ENCODE peak calls at places on chromosomes 1 and 21, in nine cellular contexts. Z is left ventricle myocardium inferior, F is right lobe of liver, U is DND-41, T is Caco-2, E is heart right ventricle, D is A549, M is PC-3, V is breast epithelium. W is an unnamed sample.

GRCh38 chr21:45982256-45982757 is 737 bp downstream of the COL6A1 start:
- DNase-seq in Z (no peak), F (no peak), U (no peak), T (no peak), E (peak; percentile 36), D (no peak), M (peak; percentile 18), V (peak; percentile 47), W (peak; percentile 49)

GRCh38 chr1:175597969-175598765 is 145.2 kb downstream of the TNR start:
- DNase-seq in Z (no peak), F (no peak), U (no peak), T (no peak), E (no peak), D (no peak), M (peak; percentile 15), V (no peak), W (no peak)

GRCh38 chr1:121519042-121519755 is 334.4 kb downstream of the SRGAP2C start:
- DNase-seq in Z (peak; percentile 41), F (peak; percentile 95), U (peak; percentile 90), T (no peak), E (peak; percentile 53), D (peak; percentile 70), M (peak; percentile 39), V (no peak), W (peak; percentile 69)

GRCh38 chr1:65330822-65331221 is 21.5 kb downstream of the DNAJC6 start:
- DNase-seq in Z (no peak), F (no peak), U (no peak), T (no peak), E (no peak), D (no peak), M (no peak), V (no peak), W (no peak)

GRCh38 chr1:40315795-40316594 is 1.1 kb downstream of the COL9A2 start:
- DNase-seq in Z (no peak), F (no peak), U (no peak), T (no peak), E (no peak), D (no peak), M (no peak), V (no peak), W (peak; percentile 53)

GRCh38 chr1:164786980-164787833 is 228.2 kb downstream of the PBX1 start:
- DNase-seq in Z (peak; percentile 82), F (peak; percentile 78), U (peak; percentile 64), T (peak; percentile 86), E (peak; percentile 78), D (peak; percentile 85), M (peak; percentile 93), V (peak; percentile 80), W (peak; percentile 87)

GRCh38 chr1:228092342-228093049 is 10.0 kb downstream of the ARF1 start:
- DNase-seq in Z (no peak), F (no peak), U (peak; percentile 2), T (no peak), E (no peak), D (no peak), M (no peak), V (no peak), W (no peak)

GRCh38 chr1:91731815-91732214 is 154.1 kb downstream of the TGFBR3 start:
- DNase-seq in Z (no peak), F (no peak), U (no peak), T (no peak), E (no peak), D (no peak), M (peak; percentile 71), V (no peak), W (no peak)

GRCh38 chr1:90613371-90613770 is 103.7 kb downstream of the BARHL2 start:
- DNase-seq in Z (no peak), F (no peak), U (no peak), T (no peak), E (no peak), D (no peak), M (no peak), V (no peak), W (no peak)

GRCh38 chr1:216531308-216532239 is 108.3 kb upstream of the USH2A start:
- DNase-seq in Z (no peak), F (peak; percentile 49), U (no peak), T (no peak), E (no peak), D (no peak), M (peak; percentile 46), V (no peak), W (no peak)

GRCh38 chr1:223110963-223111362 is 32.1 kb downstream of the TLR5 start:
- DNase-seq in Z (no peak), F (no peak), U (no peak), T (no peak), E (no peak), D (no peak), M (no peak), V (no peak), W (no peak)

GRCh38 chr21:35338281-35338680 is 289.2 kb upstream of the RUNX1 start:
- DNase-seq in Z (no peak), F (no peak), U (no peak), T (no peak), E (no peak), D (no peak), M (no peak), V (no peak), W (no peak)

GRCh38 chr1:78432016-78432415 is 58.8 kb upstream of the PTGFR start:
- DNase-seq in Z (no peak), F (no peak), U (no peak), T (no peak), E (no peak), D (no peak), M (no peak), V (no peak), W (no peak)

GRCh38 chr1:107724648-107725047 is 240.3 kb downstream of the VAV3 start:
- DNase-seq in Z (no peak), F (no peak), U (no peak), T (no peak), E (no peak), D (no peak), M (peak; percentile 22), V (no peak), W (no peak)

GRCh38 chr1:98103617-98104284 is 182.9 kb upstream of the DPYD start:
- DNase-seq in Z (no peak), F (no peak), U (no peak), T (peak; percentile 1), E (no peak), D (peak; percentile 28), M (peak; percentile 23), V (no peak), W (no peak)

GRCh38 chr1:98099501-98099900 is 178.7 kb upstream of the DPYD start:
- DNase-seq in Z (no peak), F (no peak), U (no peak), T (no peak), E (no peak), D (no peak), M (no peak), V (no peak), W (no peak)

GRCh38 chr1:98102369-98103030 is 181.7 kb upstream of the DPYD start:
- DNase-seq in Z (no peak), F (no peak), U (no peak), T (no peak), E (no peak), D (no peak), M (peak; percentile 44), V (no peak), W (no peak)

GRCh38 chr1:98098473-98098872 is 177.6 kb upstream of the DPYD start:
- DNase-seq in Z (no peak), F (no peak), U (no peak), T (no peak), E (no peak), D (no peak), M (no peak), V (no peak), W (no peak)

GRCh38 chr1:98101364-98101763 is 180.5 kb upstream of the DPYD start:
- DNase-seq in Z (no peak), F (no peak), U (no peak), T (no peak), E (no peak), D (no peak), M (no peak), V (no peak), W (no peak)
- H3K4me1 ChIP-seq in Z (no peaks in the 10 kb centered on the region), F (no peaks in the 10 kb centered on the region), U (peaks cover 5% of the 10 kb centered on the region), T (peaks cover 5% of the 10 kb centered on the region), E (no peaks in the 10 kb centered on the region), D (peaks cover 20% of the 10 kb centered on the region), M (peaks cover 27% of the 10 kb centered on the region), V (no peaks in the 10 kb centered on the region), W (no peaks in the 10 kb centered on the region)

GRCh38 chr1:97366986-97367385 is 553.8 kb downstream of the DPYD start:
- DNase-seq in Z (no peak), F (no peak), U (no peak), T (no peak), E (no peak), D (no peak), M (no peak), V (no peak), W (no peak)

GRCh38 chr1:97368296-97368695 is 552.5 kb downstream of the DPYD start:
- DNase-seq in Z (no peak), F (no peak), U (no peak), T (no peak), E (no peak), D (no peak), M (no peak), V (no peak), W (no peak)

GRCh38 chr1:97364086-97364485 is 556.7 kb downstream of the DPYD start:
- DNase-seq in Z (no peak), F (no peak), U (no peak), T (no peak), E (no peak), D (no peak), M (peak; percentile 55), V (no peak), W (no peak)

GRCh38 chr1:97365026-97365425 is 555.8 kb downstream of the DPYD start:
- DNase-seq in Z (no peak), F (no peak), U (no peak), T (no peak), E (no peak), D (no peak), M (peak; percentile 17), V (no peak), W (no peak)
- H3K4me3 ChIP-seq in Z (no peak overlapping the region), F (no peak overlapping the region), U (no peak overlapping the region), T (no peak overlapping the region), E (no peak overlapping the region), D (no peak overlapping the region), M (no peak overlapping the region), V (no peak overlapping the region), W (no peak overlapping the region)

GRCh38 chr1:178513278-178513983 is 522 bp downstream of the TEX35 start:
- DNase-seq in Z (peak; percentile 49), F (peak; percentile 27), U (no peak), T (no peak), E (peak; percentile 56), D (no peak), M (peak; percentile 13), V (no peak), W (peak; percentile 58)
- TF ChIP-seq CTCF in Z (peak; percentile 25), F (no peak), U (no peak), T (no peak), E (no peak), D (no peak), M (peak; percentile 28), V (no peak), W (no peak)

DNA sequence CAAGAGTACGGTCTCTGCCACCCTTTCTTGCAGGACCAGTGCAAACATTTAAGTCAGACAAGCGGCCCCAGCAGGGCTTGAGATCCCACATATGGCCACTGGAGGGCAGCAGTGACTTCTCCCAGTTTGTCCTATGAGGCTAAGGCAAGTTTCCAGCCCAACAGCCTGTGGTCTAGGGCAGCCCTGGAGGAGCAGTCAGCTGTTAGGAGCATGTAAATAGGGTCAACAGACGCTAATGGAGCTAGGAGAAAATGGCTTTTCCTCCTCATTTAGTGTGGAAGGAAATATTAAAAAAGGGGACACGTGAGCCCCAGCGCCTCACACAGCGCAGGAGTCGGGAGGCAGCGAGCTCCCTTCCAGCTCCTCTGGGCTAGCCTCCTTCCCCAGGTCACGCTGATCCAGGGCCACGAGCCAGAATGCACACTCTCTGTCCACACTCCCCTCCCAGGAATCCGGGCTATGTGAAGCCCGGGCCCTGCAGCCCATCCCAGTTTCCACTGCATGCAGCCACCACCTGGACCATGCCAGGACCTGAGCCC is 95.6 kb downstream of the LAMC2 start:
- DNase-seq in Z (peak; percentile 92), F (peak; percentile 84), U (peak; percentile 76), T (peak; percentile 89), E (peak; percentile 89), D (peak; percentile 87), M (peak; percentile 90), V (peak; percentile 92), W (peak; percentile 81)
- H3K4me1 ChIP-seq in Z (peaks cover 72% of the 10 kb centered on the region), F (no peaks in the 10 kb centered on the region), U (peaks cover 3% of the 10 kb centered on the region), T (peaks cover 48% of the 10 kb centered on the region), E (peaks cover 61% of the 10 kb centered on the region), D (peaks cover 3% of the 10 kb centered on the region), M (peaks cover 34% of the 10 kb centered on the region), V (peaks cover 4% of the 10 kb centered on the region), W (no peaks in the 10 kb centered on the region)